ENCODE peak calls at places on chromosomes 7 and 10, in four cellular contexts. O is IMR-90, P is A549, Q is HEK293T. D is an unnamed sample.

GRCh38 chr7:103857435-103857834 is 132.0 kb downstream of the RELN start:
- DNase-seq in O (no peak), P (no peak), Q (no peak), D (no peak)

GRCh38 chr7:126185959-126186580 is 1066.7 kb downstream of the GRM8 start:
- DNase-seq in O (no peak), P (no peak), Q (peak), D (no peak)

GRCh38 chr7:38795596-38795995 is 113.4 kb downstream of the VPS41 start:
- DNase-seq in O (no peak), P (no peak), Q (no peak), D (no peak)

GRCh38 chr7:37901236-37901827 is 15.3 kb downstream of the SFRP4 start:
- DNase-seq in O (peak), P (peak), Q (peak), D (peak)

GRCh38 chr10:78718032-78718572 is 350.7 kb upstream of the ZMIZ1 start:
- DNase-seq in O (peak), P (no peak), Q (no peak), D (no peak)

GRCh38 chr7:102270176-102270887 is 16.3 kb upstream of the SH2B2 start:
- DNase-seq in O (no peak), P (no peak), Q (no peak), D (no peak)

GRCh38 chr7:158450476-158451124 is 137.0 kb downstream of the PTPRN2 start:
- DNase-seq in O (no peak), P (no peak), Q (no peak), D (no peak)

GRCh38 chr7:88169717-88170320 is 50.0 kb downstream of the SRI start:
- DNase-seq in O (peak), P (peak), Q (peak), D (peak)

GRCh38 chr7:137944168-137944567 is 57.7 kb downstream of the CREB3L2 start:
- DNase-seq in O (peak), P (no peak), Q (no peak), D (no peak)

GRCh38 chr7:15801565-15801964 is 115.1 kb upstream of the MEOX2 start:
- DNase-seq in O (peak), P (no peak), Q (no peak), D (no peak)

GRCh38 chr7:64037095-64037494 is 8.1 kb upstream of the ZNF727 start:
- DNase-seq in O (no peak), P (no peak), Q (no peak), D (no peak)

GRCh38 chr10:102648889-102649752 is 4.8 kb downstream of the TRIM8 start:
- DNase-seq in O (no peak), P (no peak), Q (no peak), D (no peak)

GRCh38 chr7:156947120-156947843 is 2.2 kb upstream of the NOM1 start:
- DNase-seq in O (no peak), P (no peak), Q (no peak), D (peak)

GRCh38 chr7:6015917-6016652 is 7.0 kb downstream of the AIMP2 start:
- DNase-seq in O (peak), P (no peak), Q (no peak), D (no peak)

GRCh38 chr7:82740246-82740848 is 296.8 kb upstream of the CACNA2D1 start:
- DNase-seq in O (peak), P (peak), Q (peak), D (peak)

GRCh38 chr10:131195552-131196159 is 115.9 kb downstream of the TCERG1L start:
- DNase-seq in O (no peak), P (no peak), Q (no peak), D (no peak)

GRCh38 chr10:395665-396064 is 260.4 kb downstream of the ZMYND11 start:
- DNase-seq in O (no peak), P (no peak), Q (no peak), D (no peak)

GRCh38 chr7:17289074-17289665 is 9.3 kb upstream of the AHR start:
- DNase-seq in O (peak), P (no peak), Q (no peak), D (no peak)

GRCh38 chr10:99534939-99535763 is 2.4 kb downstream of the NKX2-3 start:
- DNase-seq in O (no peak), P (no peak), Q (no peak), D (no peak)

GRCh38 chr7:1407883-1408282 is 51.4 kb downstream of the MICALL2 start:
- DNase-seq in O (no peak), P (no peak), Q (no peak), D (no peak)

GRCh38 chr10:58981051-58981450 is 195.4 kb upstream of the PHYHIPL start:
- DNase-seq in O (no peak), P (no peak), Q (no peak), D (no peak)

GRCh38 chr7:88268858-88269257 is 37.8 kb downstream of the STEAP4 start:
- DNase-seq in O (no peak), P (no peak), Q (no peak), D (no peak)

GRCh38 chr10:9254353-9254752 is 1199.9 kb downstream of the GATA3 start:
- DNase-seq in O (peak), P (no peak), Q (no peak), D (no peak)

GRCh38 chr7:5827755-5828154 is 46.3 kb upstream of the RNF216 start:
- DNase-seq in O (no peak), P (no peak), Q (no peak), D (peak)

GRCh38 chr7:2047272-2047581 is 185.5 kb downstream of the MAD1L1 start:
- DNase-seq in O (no peak), P (no peak), Q (no peak), D (no peak)

DNA sequence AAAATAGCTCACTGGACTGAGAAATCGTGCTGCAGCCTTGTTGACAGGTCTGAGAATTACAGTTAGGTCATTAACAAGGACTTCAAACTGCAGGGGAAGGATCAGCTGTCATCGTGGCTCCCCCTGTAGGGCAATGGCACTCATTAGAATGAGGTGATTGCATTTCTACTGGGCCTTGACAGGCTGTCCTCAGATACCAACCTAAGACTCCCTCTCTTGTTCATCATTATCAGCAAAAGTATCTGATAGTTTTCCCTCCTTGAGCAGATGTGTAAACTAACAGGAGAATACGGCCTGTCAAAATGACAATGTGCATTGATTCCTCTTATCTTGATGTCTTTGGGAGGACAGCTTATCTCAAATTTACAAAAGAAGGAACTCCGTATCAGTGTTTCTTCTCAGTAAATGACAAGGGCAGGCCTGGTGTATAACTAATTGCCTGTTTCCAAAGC is 648.5 kb upstream of the LRRN3 start:
- DNase-seq in O (peak), P (peak), Q (peak), D (peak)
- TF ChIP-seq BHLHE40 in O (no peak), P (no peak), Q (no peak), D (no peak)

DNA sequence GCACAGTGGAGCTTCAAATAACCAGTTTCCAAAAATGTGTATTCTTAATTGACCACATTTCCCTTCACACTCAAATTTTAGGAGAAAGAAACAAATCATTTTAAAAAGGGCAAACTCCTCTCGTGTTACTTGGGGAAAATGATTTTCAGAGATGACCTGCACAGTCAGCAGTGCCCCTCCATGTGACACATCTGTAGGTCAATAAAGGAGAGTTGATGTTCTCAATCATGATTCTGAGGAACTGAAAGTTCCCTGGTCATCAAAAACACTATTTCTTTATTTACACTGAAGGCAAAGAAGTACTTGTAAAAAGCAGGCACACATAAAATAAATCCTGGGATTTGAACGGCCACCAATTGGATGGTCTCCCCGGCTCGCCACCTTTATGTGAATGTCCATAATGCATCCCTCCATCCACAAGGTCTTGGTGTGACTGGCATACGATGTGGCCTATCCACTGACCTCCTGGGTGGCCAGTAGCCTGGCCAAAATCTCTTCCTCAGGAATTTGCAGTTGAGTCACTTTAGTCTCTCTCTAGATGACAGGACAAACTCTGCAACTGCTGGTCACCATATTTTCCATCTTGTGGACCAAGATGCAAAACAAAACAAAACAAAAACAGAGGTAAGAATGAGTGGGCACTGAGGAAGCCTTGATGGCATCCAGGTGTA is 39.0 kb downstream of the CDK1 start:
- DNase-seq in O (peak), P (no peak), Q (no peak), D (no peak)
- TF ChIP-seq BHLHE40 in O (no peak), P (no peak), Q (no peak), D (no peak)

GRCh38 chr10:128530301-128530700 is 404.1 kb upstream of the MKI67 start:
- DNase-seq in O (no peak), P (peak), Q (no peak), D (no peak)
- TF ChIP-seq BHLHE40 in O (no peak), P (no peak), Q (no peak), D (no peak)

GRCh38 chr7:34748244-34749039 is 90.4 kb downstream of the NPSR1 start:
- DNase-seq in O (peak), P (peak), Q (no peak), D (peak)

GRCh38 chr7:34747176-34747781 is 89.3 kb downstream of the NPSR1 start:
- DNase-seq in O (no peak), P (no peak), Q (no peak), D (no peak)

GRCh38 chr7:34750209-34750608 is 92.2 kb downstream of the NPSR1 start:
- DNase-seq in O (no peak), P (no peak), Q (no peak), D (no peak)

GRCh38 chr7:34750636-34751035 is 92.6 kb downstream of the NPSR1 start:
- DNase-seq in O (no peak), P (no peak), Q (no peak), D (no peak)

GRCh38 chr7:34747842-34748241 is 89.8 kb downstream of the NPSR1 start:
- DNase-seq in O (no peak), P (no peak), Q (no peak), D (no peak)
- TF ChIP-seq BHLHE40 in O (no peak), P (no peak), Q (no peak), D (no peak)

DNA sequence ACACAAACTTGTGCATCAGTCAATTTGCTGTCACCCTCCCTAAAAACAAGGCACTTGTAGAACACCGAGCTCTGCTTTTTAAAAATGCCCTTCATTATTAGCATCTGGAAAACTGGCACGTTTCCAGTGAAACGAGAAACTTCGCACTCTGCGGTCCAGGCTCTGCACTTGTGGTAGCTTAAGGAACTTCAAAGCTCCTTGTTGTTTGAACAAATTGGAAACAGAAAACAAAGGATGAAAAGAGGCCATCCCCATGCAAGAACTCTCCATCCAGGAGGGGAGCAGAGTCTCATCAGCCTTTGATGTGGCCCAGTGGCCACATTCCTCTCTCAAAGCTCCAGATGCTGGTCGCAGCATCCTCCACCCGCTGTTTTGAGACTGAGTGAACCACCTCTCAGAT is 105.0 kb downstream of the C10orf90 start:
- DNase-seq in O (no peak), P (no peak), Q (no peak), D (peak)
- TF ChIP-seq BHLHE40 in O (no peak), P (no peak), Q (no peak), D (no peak)

GRCh38 chr10:74728225-74728624 is 98.2 kb upstream of the KAT6B start:
- DNase-seq in O (no peak), P (no peak), Q (no peak), D (peak)
- TF ChIP-seq BHLHE40 in O (no peak), P (no peak), Q (no peak), D (no peak)

DNA sequence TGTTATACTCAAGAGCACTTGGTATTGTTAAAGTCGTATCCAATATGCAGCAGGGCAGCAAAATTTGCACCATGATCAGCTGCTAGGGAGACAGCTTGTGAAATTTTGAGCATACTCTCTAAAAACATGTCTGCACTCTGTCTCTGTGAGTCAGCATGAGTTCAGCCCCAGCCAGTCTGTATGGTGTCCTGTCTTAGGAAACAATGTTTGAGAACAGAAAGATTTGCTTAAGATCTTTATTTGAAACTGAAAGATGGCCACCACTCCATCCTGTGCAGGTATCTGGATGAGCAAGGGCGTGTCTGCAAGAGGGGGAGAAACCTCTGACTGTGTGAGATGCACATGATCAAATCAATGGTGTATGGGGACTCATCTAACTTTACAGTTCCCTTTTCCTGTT is 97.1 kb downstream of the GNAI1 start:
- DNase-seq in O (peak), P (no peak), Q (no peak), D (no peak)
- TF ChIP-seq BHLHE40 in O (no peak), P (no peak), Q (no peak), D (no peak)